ENCODE peak calls at places on chromosomes 2 and 18, in six cellular contexts. P is ACHN, F is PC-3, H is retina, Z is Kasumi-1, N is cardiac muscle cell. J is an unnamed sample.

GRCh38 chr2:110990440-110990839 is 130.3 kb upstream of the BCL2L11 start:
- DNase-seq in P (no peak), F (no peak), H (no peak), Z (no peak), N (no peak), J (no peak)

GRCh38 chr2:162795312-162795711 is 43.3 kb downstream of the KCNH7 start:
- DNase-seq in P (peak), F (peak), H (no peak), Z (peak), N (no peak), J (no peak)

GRCh38 chr2:148524519-148524919 is 120.0 kb upstream of the EPC2 start:
- DNase-seq in P (no peak), F (no peak), H (no peak), Z (no peak), N (no peak), J (no peak)

GRCh38 chr2:153479527-153479926 is 965 bp upstream of the RPRM start:
- DNase-seq in P (no peak), F (peak), H (no peak), Z (no peak), N (no peak), J (no peak)

GRCh38 chr2:172861632-172862031 is 126.0 kb downstream of the RAPGEF4 start:
- DNase-seq in P (no peak), F (no peak), H (peak), Z (no peak), N (no peak), J (no peak)

GRCh38 chr2:119431155-119431975 is at the start of gene TMEM37:
- DNase-seq in P (peak), F (peak), H (peak), Z (peak), N (peak), J (peak)

GRCh38 chr18:13377496-13377895 is 158.9 kb downstream of the LDLRAD4 start:
- DNase-seq in P (no peak), F (no peak), H (no peak), Z (peak), N (no peak), J (no peak)

GRCh38 chr2:132804045-132804444 is 134.0 kb upstream of the LYPD1 start:
- DNase-seq in P (peak), F (peak), H (no peak), Z (peak), N (no peak), J (no peak)

GRCh38 chr2:221166283-221166682 is 405.8 kb downstream of the EPHA4 start:
- DNase-seq in P (no peak), F (no peak), H (peak), Z (no peak), N (peak), J (no peak)

GRCh38 chr2:170587937-170588336 is 127.2 kb upstream of the SP5 start:
- DNase-seq in P (no peak), F (peak), H (no peak), Z (no peak), N (no peak), J (peak)

GRCh38 chr2:195563857-195564512 is 93.0 kb upstream of the SLC39A10 start:
- DNase-seq in P (no peak), F (peak), H (no peak), Z (no peak), N (no peak), J (peak)

GRCh38 chr18:73897517-73897916 is 250.1 kb downstream of the FBXO15 start:
- DNase-seq in P (no peak), F (no peak), H (no peak), Z (no peak), N (no peak), J (no peak)

GRCh38 chr2:43818761-43819160 is 19.9 kb downstream of the ABCG5 start:
- DNase-seq in P (peak), F (peak), H (no peak), Z (peak), N (no peak), J (peak)

GRCh38 chr18:5052491-5052890 is 144.6 kb downstream of the AKAIN1 start:
- DNase-seq in P (no peak), F (no peak), H (no peak), Z (no peak), N (no peak), J (no peak)

GRCh38 chr2:146992466-146992865 is 852.4 kb upstream of the ACVR2A start:
- DNase-seq in P (no peak), F (peak), H (no peak), Z (no peak), N (no peak), J (no peak)

GRCh38 chr2:82139979-82140611 is 1835.5 kb upstream of the LRRTM1 start:
- DNase-seq in P (no peak), F (peak), H (no peak), Z (no peak), N (no peak), J (peak)

GRCh38 chr2:241156997-241157441 is 6.8 kb downstream of the PPP1R7 start:
- DNase-seq in P (no peak), F (no peak), H (no peak), Z (peak), N (no peak), J (no peak)

GRCh38 chr2:67050621-67051020 is 346.5 kb upstream of the ETAA1 start:
- DNase-seq in P (no peak), F (no peak), H (no peak), Z (no peak), N (no peak), J (no peak)

GRCh38 chr2:1772868-1773267 is 28.6 kb upstream of the PXDN start:
- DNase-seq in P (no peak), F (no peak), H (no peak), Z (no peak), N (no peak), J (no peak)

GRCh38 chr2:232405943-232406510 is 617 bp upstream of the ALPG start:
- DNase-seq in P (no peak), F (no peak), H (no peak), Z (no peak), N (no peak), J (no peak)

GRCh38 chr2:159030674-159031380 is 62.4 kb downstream of the TANC1 start:
- DNase-seq in P (peak), F (peak), H (peak), Z (no peak), N (peak), J (peak)

GRCh38 chr2:218396688-218397501 is 2.8 kb upstream of the CTDSP1 start:
- DNase-seq in P (peak), F (peak), H (no peak), Z (peak), N (peak), J (peak)

J was measured in PC-9.